ENCODE peak calls at places on chromosomes 3 and 15, in ten cellular contexts. One of them, this sample, is unnamed.

GRCh38 chr15:29925227-29926082 is 103.2 kb upstream of the TJP1 start:
- DNase-seq in thyroid gland: peak; percentile 45
- DNase-seq in endothelial cell of umbilical vein: peak; percentile 72
- DNase-seq in foreskin keratinocyte: peak; percentile 92
- DNase-seq in sciatic nerve: peak; percentile 82
- DNase-seq in anterior cingulate cortex: no peak
- DNase-seq in mesothelial cell of epicardium: peak; percentile 75
- DNase-seq in HCEC 1CT: peak; percentile 79
- DNase-seq in GM12864: no peak
- DNase-seq in AG09309: peak; percentile 44
- DNase-seq in this sample: peak; percentile 63

GRCh38 chr3:38805765-38806386 is 10.1 kb downstream of the SCN10A start:
- DNase-seq in HCEC 1CT: peak; percentile 54
- DNase-seq in thyroid gland: peak; percentile 41
- DNase-seq in AG09309: peak; percentile 21
- DNase-seq in GM12864: peak; percentile 1
- DNase-seq in sciatic nerve: no peak
- DNase-seq in foreskin keratinocyte: peak; percentile 26
- DNase-seq in anterior cingulate cortex: no peak
- DNase-seq in mesothelial cell of epicardium: peak; percentile 74
- DNase-seq in endothelial cell of umbilical vein: peak; percentile 74
- DNase-seq in this sample: peak; percentile 42

GRCh38 chr3:39383190-39383912 is at the start of gene SLC25A38:
- DNase-seq in endothelial cell of umbilical vein: peak; percentile 86
- DNase-seq in mesothelial cell of epicardium: peak; percentile 79
- DNase-seq in anterior cingulate cortex: no peak
- DNase-seq in AG09309: peak; percentile 43
- DNase-seq in HCEC 1CT: peak; percentile 85
- DNase-seq in sciatic nerve: peak; percentile 82
- DNase-seq in GM12864: peak; percentile 72
- DNase-seq in thyroid gland: peak; percentile 84
- DNase-seq in foreskin keratinocyte: peak; percentile 82
- DNase-seq in this sample: peak; percentile 70

GRCh38 chr3:56254835-56255234 is 213.4 kb downstream of the ERC2 start:
- DNase-seq in thyroid gland: no peak
- DNase-seq in GM12864: no peak
- DNase-seq in mesothelial cell of epicardium: no peak
- DNase-seq in sciatic nerve: no peak
- DNase-seq in anterior cingulate cortex: no peak
- DNase-seq in HCEC 1CT: no peak
- DNase-seq in AG09309: no peak
- DNase-seq in endothelial cell of umbilical vein: no peak
- DNase-seq in foreskin keratinocyte: no peak
- DNase-seq in this sample: no peak

GRCh38 chr3:146536681-146537080 is 7.7 kb downstream of the PLSCR1 start:
- DNase-seq in mesothelial cell of epicardium: no peak
- DNase-seq in GM12864: no peak
- DNase-seq in HCEC 1CT: no peak
- DNase-seq in thyroid gland: no peak
- DNase-seq in endothelial cell of umbilical vein: peak; percentile 54
- DNase-seq in sciatic nerve: no peak
- DNase-seq in AG09309: no peak
- DNase-seq in foreskin keratinocyte: no peak
- DNase-seq in anterior cingulate cortex: no peak
- DNase-seq in this sample: no peak

GRCh38 chr3:156507285-156507684 is 47.6 kb downstream of the SSR3 start:
- DNase-seq in mesothelial cell of epicardium: no peak
- DNase-seq in endothelial cell of umbilical vein: no peak
- DNase-seq in anterior cingulate cortex: no peak
- DNase-seq in thyroid gland: no peak
- DNase-seq in foreskin keratinocyte: no peak
- DNase-seq in AG09309: no peak
- DNase-seq in GM12864: no peak
- DNase-seq in HCEC 1CT: peak; percentile 58
- DNase-seq in sciatic nerve: no peak
- DNase-seq in this sample: no peak

GRCh38 chr3:164458986-164459385 is 619.3 kb downstream of the SI start:
- DNase-seq in HCEC 1CT: peak; percentile 93
- DNase-seq in GM12864: no peak
- DNase-seq in mesothelial cell of epicardium: no peak
- DNase-seq in anterior cingulate cortex: no peak
- DNase-seq in foreskin keratinocyte: peak; percentile 1
- DNase-seq in thyroid gland: no peak
- DNase-seq in sciatic nerve: no peak
- DNase-seq in AG09309: peak; percentile 78
- DNase-seq in endothelial cell of umbilical vein: no peak
- DNase-seq in this sample: peak; percentile 65

GRCh38 chr15:68211656-68212320 is 6.7 kb upstream of the CALML4 start:
- DNase-seq in HCEC 1CT: no peak
- DNase-seq in sciatic nerve: peak; percentile 51
- DNase-seq in AG09309: no peak
- DNase-seq in anterior cingulate cortex: no peak
- DNase-seq in mesothelial cell of epicardium: no peak
- DNase-seq in thyroid gland: no peak
- DNase-seq in GM12864: no peak
- DNase-seq in endothelial cell of umbilical vein: no peak
- DNase-seq in foreskin keratinocyte: no peak
- DNase-seq in this sample: no peak

GRCh38 chr15:94305133-94305532 is 73.8 kb downstream of the MCTP2 start:
- DNase-seq in sciatic nerve: no peak
- DNase-seq in anterior cingulate cortex: no peak
- DNase-seq in endothelial cell of umbilical vein: no peak
- DNase-seq in foreskin keratinocyte: no peak
- DNase-seq in AG09309: no peak
- DNase-seq in thyroid gland: no peak
- DNase-seq in HCEC 1CT: no peak
- DNase-seq in mesothelial cell of epicardium: no peak
- DNase-seq in GM12864: no peak
- DNase-seq in this sample: no peak

GRCh38 chr3:60080648-60081047 is 1030.8 kb upstream of the CFAP20DC start:
- DNase-seq in HCEC 1CT: no peak
- DNase-seq in foreskin keratinocyte: no peak
- DNase-seq in AG09309: no peak
- DNase-seq in mesothelial cell of epicardium: no peak
- DNase-seq in sciatic nerve: no peak
- DNase-seq in thyroid gland: no peak
- DNase-seq in anterior cingulate cortex: no peak
- DNase-seq in endothelial cell of umbilical vein: no peak
- DNase-seq in GM12864: no peak
- DNase-seq in this sample: no peak

GRCh38 chr3:34260266-34260990 is 462.0 kb downstream of the PDCD6IP start:
- DNase-seq in AG09309: peak; percentile 7
- DNase-seq in foreskin keratinocyte: no peak
- DNase-seq in thyroid gland: peak; percentile 34
- DNase-seq in anterior cingulate cortex: no peak
- DNase-seq in sciatic nerve: peak; percentile 74
- DNase-seq in mesothelial cell of epicardium: peak; percentile 77
- DNase-seq in endothelial cell of umbilical vein: peak; percentile 61
- DNase-seq in GM12864: no peak
- DNase-seq in HCEC 1CT: no peak
- DNase-seq in this sample: peak; percentile 45

GRCh38 chr15:57401546-57401945 is 25.2 kb downstream of the CGNL1 start:
- DNase-seq in HCEC 1CT: no peak
- DNase-seq in foreskin keratinocyte: no peak
- DNase-seq in mesothelial cell of epicardium: no peak
- DNase-seq in sciatic nerve: no peak
- DNase-seq in anterior cingulate cortex: no peak
- DNase-seq in AG09309: peak; percentile 17
- DNase-seq in endothelial cell of umbilical vein: no peak
- DNase-seq in GM12864: no peak
- DNase-seq in thyroid gland: no peak
- DNase-seq in this sample: peak; percentile 54

GRCh38 chr15:25061808-25062550 is 107.2 kb downstream of the SNRPN start:
- DNase-seq in HCEC 1CT: no peak
- DNase-seq in GM12864: no peak
- DNase-seq in foreskin keratinocyte: no peak
- DNase-seq in sciatic nerve: peak; percentile 15
- DNase-seq in thyroid gland: no peak
- DNase-seq in endothelial cell of umbilical vein: no peak
- DNase-seq in AG09309: no peak
- DNase-seq in anterior cingulate cortex: no peak
- DNase-seq in mesothelial cell of epicardium: no peak
- DNase-seq in this sample: no peak

GRCh38 chr15:44028349-44028748 is 166.7 kb downstream of the FRMD5 start:
- DNase-seq in sciatic nerve: no peak
- DNase-seq in HCEC 1CT: peak; percentile 29
- DNase-seq in anterior cingulate cortex: no peak
- DNase-seq in foreskin keratinocyte: no peak
- DNase-seq in thyroid gland: no peak
- DNase-seq in mesothelial cell of epicardium: no peak
- DNase-seq in endothelial cell of umbilical vein: peak; percentile 55
- DNase-seq in AG09309: no peak
- DNase-seq in GM12864: no peak
- DNase-seq in this sample: no peak

GRCh38 chr3:29183346-29184087 is 97.4 kb upstream of the RBMS3 start:
- DNase-seq in anterior cingulate cortex: no peak
- DNase-seq in thyroid gland: no peak
- DNase-seq in mesothelial cell of epicardium: no peak
- DNase-seq in foreskin keratinocyte: peak; percentile 63
- DNase-seq in sciatic nerve: no peak
- DNase-seq in endothelial cell of umbilical vein: no peak
- DNase-seq in GM12864: no peak
- DNase-seq in HCEC 1CT: peak; percentile 89
- DNase-seq in AG09309: no peak
- DNase-seq in this sample: peak; percentile 38

GRCh38 chr15:69414702-69415161 is 583 bp downstream of the KIF23 start:
- DNase-seq in thyroid gland: peak; percentile 23
- DNase-seq in mesothelial cell of epicardium: peak; percentile 62
- DNase-seq in HCEC 1CT: peak; percentile 94
- DNase-seq in anterior cingulate cortex: no peak
- DNase-seq in foreskin keratinocyte: peak; percentile 71
- DNase-seq in AG09309: peak; percentile 64
- DNase-seq in endothelial cell of umbilical vein: peak; percentile 65
- DNase-seq in GM12864: peak; percentile 22
- DNase-seq in sciatic nerve: peak; percentile 62
- DNase-seq in this sample: peak; percentile 72

GRCh38 chr3:49845694-49846093 is 10.7 kb downstream of the TRAIP start:
- DNase-seq in foreskin keratinocyte: no peak
- DNase-seq in GM12864: no peak
- DNase-seq in AG09309: no peak
- DNase-seq in sciatic nerve: no peak
- DNase-seq in endothelial cell of umbilical vein: no peak
- DNase-seq in thyroid gland: no peak
- DNase-seq in mesothelial cell of epicardium: no peak
- DNase-seq in anterior cingulate cortex: no peak
- DNase-seq in HCEC 1CT: no peak
- DNase-seq in this sample: no peak

GRCh38 chr3:129035360-129036233 is 25.0 kb upstream of the GP9 start:
- DNase-seq in sciatic nerve: no peak
- DNase-seq in HCEC 1CT: no peak
- DNase-seq in mesothelial cell of epicardium: no peak
- DNase-seq in GM12864: no peak
- DNase-seq in thyroid gland: no peak
- DNase-seq in foreskin keratinocyte: no peak
- DNase-seq in AG09309: no peak
- DNase-seq in anterior cingulate cortex: no peak
- DNase-seq in endothelial cell of umbilical vein: no peak
- DNase-seq in this sample: no peak

GRCh38 chr3:55402886-55403605 is 84.1 kb downstream of the WNT5A start:
- DNase-seq in thyroid gland: no peak
- DNase-seq in AG09309: no peak
- DNase-seq in HCEC 1CT: peak; percentile 11
- DNase-seq in foreskin keratinocyte: no peak
- DNase-seq in GM12864: no peak
- DNase-seq in mesothelial cell of epicardium: no peak
- DNase-seq in sciatic nerve: no peak
- DNase-seq in endothelial cell of umbilical vein: no peak
- DNase-seq in anterior cingulate cortex: no peak
- DNase-seq in this sample: no peak

GRCh38 chr15:80856400-80856799 is 77.2 kb downstream of the CEMIP start:
- DNase-seq in AG09309: no peak
- DNase-seq in mesothelial cell of epicardium: no peak
- DNase-seq in thyroid gland: no peak
- DNase-seq in sciatic nerve: no peak
- DNase-seq in anterior cingulate cortex: no peak
- DNase-seq in foreskin keratinocyte: no peak
- DNase-seq in GM12864: no peak
- DNase-seq in HCEC 1CT: no peak
- DNase-seq in endothelial cell of umbilical vein: no peak
- DNase-seq in this sample: no peak

GRCh38 chr3:153621988-153622387 is 460.0 kb downstream of the RAP2B start:
- DNase-seq in foreskin keratinocyte: no peak
- DNase-seq in AG09309: no peak
- DNase-seq in GM12864: peak; percentile 44
- DNase-seq in sciatic nerve: no peak
- DNase-seq in endothelial cell of umbilical vein: peak; percentile 32
- DNase-seq in mesothelial cell of epicardium: no peak
- DNase-seq in anterior cingulate cortex: no peak
- DNase-seq in HCEC 1CT: no peak
- DNase-seq in thyroid gland: no peak
- DNase-seq in this sample: no peak

GRCh38 chr3:139538733-139539132 is 809 bp downstream of the RBP1 start:
- DNase-seq in sciatic nerve: peak; percentile 64
- DNase-seq in AG09309: no peak
- DNase-seq in endothelial cell of umbilical vein: no peak
- DNase-seq in mesothelial cell of epicardium: peak; percentile 51
- DNase-seq in HCEC 1CT: no peak
- DNase-seq in foreskin keratinocyte: no peak
- DNase-seq in thyroid gland: no peak
- DNase-seq in GM12864: no peak
- DNase-seq in anterior cingulate cortex: no peak
- DNase-seq in this sample: no peak

GRCh38 chr3:185363662-185364203 is 797 bp downstream of the MAP3K13 start:
- DNase-seq in anterior cingulate cortex: no peak
- DNase-seq in foreskin keratinocyte: no peak
- DNase-seq in thyroid gland: peak; percentile 34
- DNase-seq in sciatic nerve: no peak
- DNase-seq in endothelial cell of umbilical vein: no peak
- DNase-seq in AG09309: no peak
- DNase-seq in GM12864: no peak
- DNase-seq in mesothelial cell of epicardium: no peak
- DNase-seq in HCEC 1CT: no peak
- DNase-seq in this sample: no peak

GRCh38 chr3:181948286-181948685 is 236.6 kb downstream of the SOX2 start:
- DNase-seq in mesothelial cell of epicardium: no peak
- DNase-seq in AG09309: no peak
- DNase-seq in foreskin keratinocyte: peak; percentile 7
- DNase-seq in HCEC 1CT: no peak
- DNase-seq in thyroid gland: no peak
- DNase-seq in anterior cingulate cortex: no peak
- DNase-seq in sciatic nerve: no peak
- DNase-seq in endothelial cell of umbilical vein: no peak
- DNase-seq in GM12864: no peak
- DNase-seq in this sample: no peak

GRCh38 chr15:89412906-89413411 is 78.3 kb upstream of the POLG start:
- DNase-seq in mesothelial cell of epicardium: no peak
- DNase-seq in anterior cingulate cortex: no peak
- DNase-seq in foreskin keratinocyte: no peak
- DNase-seq in sciatic nerve: no peak
- DNase-seq in endothelial cell of umbilical vein: no peak
- DNase-seq in thyroid gland: no peak
- DNase-seq in AG09309: no peak
- DNase-seq in HCEC 1CT: no peak
- DNase-seq in GM12864: no peak
- DNase-seq in this sample: no peak

GRCh38 chr3:70409018-70409417 is 96.6 kb upstream of the MDFIC2 start:
- DNase-seq in GM12864: no peak
- DNase-seq in HCEC 1CT: no peak
- DNase-seq in anterior cingulate cortex: no peak
- DNase-seq in mesothelial cell of epicardium: no peak
- DNase-seq in endothelial cell of umbilical vein: no peak
- DNase-seq in thyroid gland: no peak
- DNase-seq in AG09309: no peak
- DNase-seq in sciatic nerve: no peak
- DNase-seq in foreskin keratinocyte: no peak
- DNase-seq in this sample: no peak

GRCh38 chr3:156551746-156552145 is 3.2 kb downstream of the SSR3 start:
- DNase-seq in GM12864: no peak
- DNase-seq in HCEC 1CT: peak; percentile 97
- DNase-seq in endothelial cell of umbilical vein: no peak
- DNase-seq in foreskin keratinocyte: peak; percentile 76
- DNase-seq in sciatic nerve: no peak
- DNase-seq in AG09309: peak; percentile 54
- DNase-seq in mesothelial cell of epicardium: no peak
- DNase-seq in anterior cingulate cortex: no peak
- DNase-seq in thyroid gland: no peak
- DNase-seq in this sample: peak; percentile 50

GRCh38 chr3:148697311-148698189 is at the start of gene AGTR1:
- DNase-seq in thyroid gland: peak; percentile 16
- DNase-seq in HCEC 1CT: peak; percentile 38
- DNase-seq in endothelial cell of umbilical vein: no peak
- DNase-seq in sciatic nerve: peak; percentile 82
- DNase-seq in GM12864: no peak
- DNase-seq in AG09309: no peak
- DNase-seq in mesothelial cell of epicardium: peak; percentile 51
- DNase-seq in anterior cingulate cortex: no peak
- DNase-seq in foreskin keratinocyte: no peak
- DNase-seq in this sample: peak; percentile 69

This sample was measured in stromal cell of bone marrow.